ENCODE peak calls at places on chromosomes 3 and 15, in nine cellular contexts. W, A, M, Y, V, B, Q, L and H are unnamed samples.

GRCh38 chr3:77816470-77816869 is 776.6 kb downstream of the ROBO2 start:
- DNase-seq in B (no peak), Y (no peak), A (no peak), W (no peak), V (no peak), M (no peak), Q (no peak), L (no peak), H (no peak)

GRCh38 chr15:100771745-100772144 is 107.9 kb upstream of the ALDH1A3 start:
- DNase-seq in Q (no peak), Y (no peak), B (no peak), M (no peak), V (no peak), W (no peak), L (no peak), A (no peak), H (peak; percentile 60)

GRCh38 chr15:59657635-59658125 is 365 bp upstream of the GTF2A2 start:
- DNase-seq in W (no peak), B (peak; percentile 76), M (no peak), L (no peak), V (peak; percentile 28), A (no peak), Y (no peak), Q (no peak), H (no peak)

GRCh38 chr3:144049374-144049773 is 77.8 kb downstream of the DIPK2A start:
- DNase-seq in M (no peak), Y (no peak), B (no peak), L (no peak), A (no peak), V (no peak), W (no peak), Q (no peak), H (no peak)

GRCh38 chr3:71647751-71648150 is 64.2 kb upstream of the FOXP1 start:
- DNase-seq in L (no peak), Q (no peak), V (no peak), M (no peak), W (no peak), Y (no peak), A (no peak), B (no peak), H (no peak)

GRCh38 chr3:162022931-162023330 is 526.3 kb downstream of the OTOL1 start:
- DNase-seq in W (no peak), Y (no peak), B (no peak), M (no peak), Q (no peak), A (no peak), L (no peak), V (no peak), H (no peak)

GRCh38 chr15:70852501-70853269 is 1.3 kb downstream of the LARP6 start:
- DNase-seq in Y (no peak), V (no peak), L (peak; percentile 43), M (no peak), Q (no peak), B (no peak), W (no peak), A (no peak), H (no peak)

GRCh38 chr3:138729279-138729678 is 105.4 kb downstream of the PIK3CB start:
- DNase-seq in Q (no peak), B (no peak), W (no peak), V (no peak), L (no peak), Y (no peak), A (no peak), M (no peak), H (no peak)

DNA sequence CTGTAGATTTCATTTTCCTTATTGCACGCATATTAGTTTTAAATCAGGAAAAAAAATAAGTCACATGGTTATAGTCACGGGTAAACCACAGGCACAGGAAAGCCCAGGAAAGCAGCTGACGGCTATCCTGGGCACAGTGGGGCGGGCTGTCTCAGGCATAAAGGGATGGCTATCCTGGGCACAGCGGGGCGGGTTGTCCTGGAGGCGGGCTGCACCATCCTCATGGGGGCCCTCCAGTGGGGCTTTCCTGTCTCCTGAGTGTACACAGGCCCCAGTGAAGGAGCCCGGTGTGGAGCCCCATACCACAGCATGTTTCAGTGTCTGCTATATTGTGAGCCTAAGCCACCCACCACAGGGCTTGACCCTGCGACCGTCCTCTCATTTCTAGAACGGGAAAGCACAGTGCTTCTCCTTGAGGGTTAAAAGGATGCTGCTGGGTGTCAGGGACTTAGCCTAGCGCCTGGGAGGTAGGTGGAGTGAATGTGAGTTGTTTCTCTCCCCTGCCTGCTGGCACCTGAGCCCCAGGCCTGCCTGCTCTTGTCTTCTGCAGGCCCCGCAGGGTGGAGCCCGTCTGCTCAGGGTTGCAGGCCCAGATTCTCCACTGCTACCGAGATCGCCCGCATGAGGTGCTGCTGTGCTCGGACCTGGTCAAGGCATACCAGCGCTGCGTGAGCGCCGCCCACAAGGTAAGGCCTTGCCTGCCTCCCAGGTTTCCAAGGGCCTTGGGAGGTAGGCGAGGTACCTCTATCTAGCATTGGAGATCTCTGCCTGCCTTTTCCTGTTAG is 25.9 kb upstream of the PLXNA1 start:
- DNase-seq in W (no peak), Y (no peak), A (no peak), M (no peak), L (no peak), V (peak; percentile 71), B (peak; percentile 73), Q (no peak), H (peak; percentile 84)
- TF ChIP-seq CTCF in W (no peak), Y (no peak), A (no peak), M (no peak), L (no peak), V (no peak), B (no peak), Q (no peak), H (no peak)

DNA sequence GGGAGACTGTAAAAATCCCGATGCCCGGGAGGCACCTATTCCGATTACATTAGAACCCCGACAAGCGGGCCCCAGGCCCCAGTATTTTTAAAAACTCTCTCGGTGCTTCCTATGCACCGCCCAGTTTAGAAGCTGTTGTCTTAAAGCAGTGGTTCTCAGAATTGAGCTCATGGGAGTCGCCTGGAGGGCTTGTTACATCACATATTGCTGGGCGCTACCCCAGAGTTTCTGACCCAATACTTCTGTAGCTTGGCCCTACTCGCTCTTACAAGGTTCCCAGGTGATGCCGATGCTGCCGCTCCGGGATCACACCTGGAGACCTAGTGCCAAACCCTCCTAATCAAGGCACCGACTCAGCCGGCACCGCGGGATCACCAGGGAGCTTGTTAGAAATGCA is 35.2 kb downstream of the CPN2 start:
- DNase-seq in V (peak; percentile 54), Q (no peak), A (no peak), W (no peak), M (no peak), L (no peak), Y (no peak), B (no peak), H (no peak)
- TF ChIP-seq CTCF in V (no peak), Q (no peak), A (no peak), W (no peak), M (no peak), L (no peak), Y (no peak), B (no peak), H (peak; percentile 72)

GRCh38 chr3:48428088-48428862 is 1.6 kb downstream of the PLXNB1 start:
- DNase-seq in W (no peak), M (no peak), L (no peak), Y (no peak), B (peak; percentile 83), V (peak; percentile 70), Q (no peak), A (no peak), H (peak; percentile 70)

GRCh38 chr3:48430359-48431101 is 644 bp upstream of the PLXNB1 start:
- DNase-seq in L (no peak), V (no peak), Q (no peak), Y (no peak), B (no peak), W (no peak), A (no peak), M (no peak), H (no peak)

GRCh38 chr3:48428863-48429415 is 947 bp downstream of the PLXNB1 start:
- DNase-seq in W (no peak), Y (peak; percentile 57), A (peak; percentile 41), M (no peak), V (peak; percentile 91), B (peak; percentile 88), Q (no peak), L (no peak), H (no peak)

GRCh38 chr3:48431224-48432029 is 1.5 kb upstream of the PLXNB1 start:
- DNase-seq in W (no peak), B (peak; percentile 63), A (no peak), L (no peak), Y (no peak), M (no peak), Q (no peak), V (no peak), H (no peak)

DNA sequence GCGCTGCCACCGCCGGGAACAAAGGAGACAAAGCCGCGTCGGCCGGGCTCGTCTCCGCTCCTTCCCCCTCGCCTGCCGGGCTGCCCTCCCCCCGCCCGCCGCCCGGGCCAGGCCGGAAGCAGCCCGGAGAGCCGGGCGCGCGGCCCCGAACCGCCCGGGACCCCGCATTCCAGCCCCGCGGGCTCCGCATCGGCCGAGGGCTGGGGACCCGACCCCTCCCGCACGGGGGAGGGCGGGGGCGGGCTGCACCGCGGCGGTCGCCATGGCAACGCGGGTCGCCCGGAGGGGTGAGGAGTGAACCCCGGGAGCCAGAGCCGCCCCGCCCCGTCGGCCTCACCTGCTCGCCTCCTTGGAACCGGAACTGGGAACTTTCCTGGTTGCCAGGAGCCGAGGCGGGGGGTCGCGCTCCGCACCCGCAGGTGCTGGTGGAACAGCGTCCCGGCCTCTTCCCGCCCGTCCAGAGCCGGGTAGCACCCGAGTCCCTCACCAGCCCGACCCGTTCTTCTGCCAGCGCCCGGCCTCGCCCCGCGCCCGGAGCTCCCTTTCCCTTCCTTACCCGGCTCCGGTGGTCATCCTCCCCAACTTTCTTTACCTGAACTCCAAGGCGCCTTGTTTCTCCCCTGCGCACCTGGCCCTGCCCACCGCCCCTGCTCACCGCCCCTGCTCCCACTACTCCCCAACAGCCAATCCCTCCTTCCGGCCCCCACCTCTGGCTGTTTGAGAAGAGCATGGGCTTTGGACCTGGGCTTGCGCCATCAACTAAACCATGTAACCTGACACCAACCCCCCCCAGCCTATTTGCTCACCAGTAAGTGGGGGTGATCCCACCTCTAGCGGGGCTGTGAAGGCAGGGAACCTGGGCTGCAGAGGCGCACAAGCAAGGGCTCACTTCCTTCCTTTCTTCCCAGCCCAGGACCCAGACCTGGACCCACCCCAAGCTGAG is at the start of gene PLXNB1:
- DNase-seq in A (peak; percentile 89), W (peak; percentile 54), B (peak; percentile 94), M (peak; percentile 84), L (peak; percentile 61), V (peak; percentile 92), Q (no peak), Y (peak; percentile 58), H (no peak)
- TF ChIP-seq CTCF in A (no peak), W (no peak), B (no peak), M (no peak), L (no peak), V (no peak), Q (no peak), Y (no peak), H (no peak)

GRCh38 chr3:4311496-4311895 is 8.3 kb downstream of the SETMAR start:
- DNase-seq in V (no peak), A (no peak), L (no peak), W (no peak), Y (no peak), M (no peak), B (no peak), Q (no peak), H (no peak)

GRCh38 chr3:4313606-4314308 is 10.6 kb downstream of the SETMAR start:
- DNase-seq in Q (no peak), W (no peak), M (no peak), A (peak; percentile 75), Y (no peak), V (no peak), B (no peak), L (no peak), H (no peak)

GRCh38 chr3:4310971-4311370 is 7.8 kb downstream of the SETMAR start:
- DNase-seq in Y (no peak), Q (no peak), B (no peak), L (no peak), A (no peak), M (peak; percentile 39), V (no peak), W (no peak), H (no peak)

GRCh38 chr3:4309476-4310121 is 6.4 kb downstream of the SETMAR start:
- DNase-seq in W (no peak), A (no peak), B (no peak), M (no peak), V (no peak), L (no peak), Y (no peak), Q (no peak), H (no peak)

DNA sequence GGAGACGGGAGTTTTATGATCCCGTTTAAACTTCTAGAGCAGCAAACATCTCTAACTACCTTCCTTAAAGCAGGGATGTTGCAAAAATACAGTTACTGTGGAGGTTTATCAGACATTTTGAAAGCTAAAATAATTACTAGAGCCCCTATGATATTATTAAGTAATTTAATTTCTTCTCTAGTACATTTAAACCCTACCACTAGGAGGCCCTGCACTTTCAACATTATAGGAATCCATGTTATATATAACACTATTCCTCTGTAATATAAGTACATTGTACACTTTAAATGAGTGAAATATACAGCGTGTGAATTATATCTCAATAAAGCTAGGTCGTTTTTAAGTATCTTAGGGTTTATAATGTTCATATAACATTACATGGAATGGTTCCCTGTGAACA is 11.5 kb downstream of the SETMAR start:
- DNase-seq in L (no peak), Y (no peak), B (no peak), Q (no peak), V (no peak), A (no peak), W (no peak), M (no peak), H (no peak)
- TF ChIP-seq CTCF in L (peak; percentile 36), Y (no peak), B (no peak), Q (no peak), V (no peak), A (no peak), W (no peak), M (no peak), H (peak; percentile 71)